ENCODE peak calls at places on chromosomes 7 and 10, in seven cellular contexts. X, Z, T, O, F, C and L are unnamed samples.

GRCh38 chr10:76871697-76872295 is 765.8 kb downstream of the KCNMA1 start:
- DNase-seq in C (no peak), F (no peak), T (no peak), Z (no peak), O (no peak), X (no peak), L (no peak)

GRCh38 chr7:103132995-103133688 is 15.8 kb downstream of the NAPEPLD start:
- DNase-seq in Z (no peak), T (no peak), F (no peak), C (no peak), X (no peak), O (no peak), L (no peak)

GRCh38 chr7:158957921-158958471 is 101.6 kb downstream of the DYNC2I1 start:
- DNase-seq in T (no peak), F (peak), Z (peak), X (no peak), O (peak), C (peak), L (no peak)

GRCh38 chr7:5470721-5471311 is 47.2 kb upstream of the TNRC18 start:
- DNase-seq in X (no peak), T (no peak), C (no peak), F (no peak), Z (no peak), O (no peak), L (no peak)

GRCh38 chr7:17298102-17298839 is at the start of gene AHR:
- DNase-seq in C (peak), X (peak), Z (peak), T (peak), F (peak), O (peak), L (peak)

GRCh38 chr10:48496831-48497792 is 107.8 kb downstream of the ARHGAP22 start:
- DNase-seq in O (peak), T (peak), F (no peak), C (no peak), Z (no peak), X (peak), L (peak)

GRCh38 chr7:50660040-50660829 is 95.0 kb upstream of the DDC start:
- DNase-seq in Z (peak), C (no peak), T (no peak), F (peak), O (no peak), X (no peak), L (no peak)

GRCh38 chr7:155356323-155357105 is 58.8 kb downstream of the INSIG1 start:
- DNase-seq in F (no peak), Z (peak), X (peak), C (peak), O (peak), T (no peak), L (no peak)

GRCh38 chr10:95278061-95278988 is 12.5 kb downstream of the PDLIM1 start:
- DNase-seq in T (no peak), O (no peak), C (no peak), Z (no peak), F (no peak), X (no peak), L (no peak)

GRCh38 chr10:22245567-22245966 is 27.8 kb upstream of the EBLN1 start:
- DNase-seq in Z (no peak), T (peak), O (peak), X (peak), C (no peak), F (no peak), L (no peak)

GRCh38 chr10:43204394-43204942 is 62.4 kb downstream of the RASGEF1A start:
- DNase-seq in Z (no peak), X (no peak), O (no peak), F (peak), C (no peak), T (no peak), L (no peak)

GRCh38 chr10:101014966-101015581 is 15.5 kb downstream of the LZTS2 start:
- DNase-seq in C (no peak), O (peak), T (peak), Z (no peak), X (peak), F (no peak), L (peak)

GRCh38 chr10:8049874-8050560 is 4.5 kb upstream of the GATA3 start:
- DNase-seq in T (no peak), O (peak), F (no peak), Z (no peak), X (no peak), C (peak), L (no peak)

GRCh38 chr10:11018830-11019692 is 1.4 kb downstream of the CELF2 start:
- DNase-seq in F (no peak), Z (no peak), T (no peak), O (no peak), X (no peak), C (no peak), L (no peak)

GRCh38 chr7:24381919-24382505 is 98.0 kb downstream of the NPY start:
- DNase-seq in Z (no peak), X (no peak), T (peak), O (peak), C (no peak), F (no peak), L (no peak)

GRCh38 chr10:71213761-71214440 is 1.5 kb downstream of the UNC5B start:
- DNase-seq in X (no peak), F (no peak), C (no peak), T (peak), O (peak), Z (peak), L (peak)

GRCh38 chr7:28435732-28436378 is 23.5 kb downstream of the CREB5 start:
- DNase-seq in Z (no peak), O (no peak), X (no peak), T (no peak), C (no peak), F (no peak), L (no peak)

GRCh38 chr7:53984776-53985175 is 557.4 kb upstream of the VSTM2A start:
- DNase-seq in X (no peak), Z (no peak), T (peak), F (no peak), O (peak), C (no peak), L (no peak)

GRCh38 chr7:72249106-72249505 is 163.0 kb downstream of the CALN1 start:
- DNase-seq in O (no peak), C (no peak), T (peak), Z (no peak), X (no peak), F (no peak), L (no peak)